ENCODE peak calls at places on chromosomes 3 and 15, in four cellular contexts. One of them, this sample, is unnamed.

GRCh38 chr15:77569647-77570186 is 63.0 kb downstream of the LINGO1 start:
- DNase-seq in hepatocyte: no peak
- DNase-seq in GM23338: no peak
- DNase-seq in neural progenitor cell: no peak
- DNase-seq in this sample: no peak

GRCh38 chr15:43905755-43906154 is 79.0 kb downstream of the WDR76 start:
- DNase-seq in hepatocyte: no peak
- DNase-seq in GM23338: no peak
- DNase-seq in neural progenitor cell: no peak
- DNase-seq in this sample: no peak

GRCh38 chr3:129836381-129837056 is 57.0 kb downstream of the TMCC1 start:
- DNase-seq in hepatocyte: no peak
- DNase-seq in GM23338: peak
- DNase-seq in neural progenitor cell: peak
- DNase-seq in this sample: no peak

GRCh38 chr3:18657858-18658820 is 233.0 kb upstream of the SATB1 start:
- DNase-seq in hepatocyte: peak
- DNase-seq in GM23338: no peak
- DNase-seq in neural progenitor cell: no peak
- DNase-seq in this sample: no peak

GRCh38 chr15:89051875-89052274 is 36.4 kb upstream of the ABHD2 start:
- DNase-seq in hepatocyte: no peak
- DNase-seq in GM23338: peak
- DNase-seq in neural progenitor cell: no peak
- DNase-seq in this sample: no peak

GRCh38 chr3:55746808-55747413 is 259.8 kb upstream of the WNT5A start:
- DNase-seq in hepatocyte: no peak
- DNase-seq in GM23338: no peak
- DNase-seq in neural progenitor cell: no peak
- DNase-seq in this sample: peak

GRCh38 chr3:46913644-46914043 is 36.1 kb downstream of the PTH1R start:
- DNase-seq in hepatocyte: peak
- DNase-seq in GM23338: no peak
- DNase-seq in neural progenitor cell: no peak
- DNase-seq in this sample: no peak

GRCh38 chr3:193010191-193010590 is 92.5 kb upstream of the MB21D2 start:
- DNase-seq in hepatocyte: no peak
- DNase-seq in GM23338: no peak
- DNase-seq in neural progenitor cell: no peak
- DNase-seq in this sample: no peak

GRCh38 chr3:195753609-195754008 is 32.8 kb downstream of the MUC20 start:
- DNase-seq in hepatocyte: no peak
- DNase-seq in GM23338: no peak
- DNase-seq in neural progenitor cell: no peak
- DNase-seq in this sample: no peak

GRCh38 chr15:75674366-75674765 is 26.7 kb downstream of the SNX33 start:
- DNase-seq in hepatocyte: no peak
- DNase-seq in GM23338: no peak
- DNase-seq in neural progenitor cell: no peak
- DNase-seq in this sample: no peak

GRCh38 chr3:23865595-23866396 is 51.0 kb downstream of the NKIRAS1 start:
- DNase-seq in hepatocyte: peak
- DNase-seq in GM23338: peak
- DNase-seq in neural progenitor cell: peak
- DNase-seq in this sample: peak

GRCh38 chr3:139434764-139435291 is 41.5 kb downstream of the RBP2 start:
- DNase-seq in hepatocyte: peak
- DNase-seq in GM23338: peak
- DNase-seq in neural progenitor cell: no peak
- DNase-seq in this sample: no peak

GRCh38 chr3:169661567-169662214 is 1.8 kb downstream of the MECOM start:
- DNase-seq in hepatocyte: peak
- DNase-seq in GM23338: peak
- DNase-seq in neural progenitor cell: peak
- DNase-seq in this sample: peak

GRCh38 chr3:155495387-155495786 is 201.9 kb upstream of the STRIT1 start:
- DNase-seq in hepatocyte: no peak
- DNase-seq in GM23338: no peak
- DNase-seq in neural progenitor cell: no peak
- DNase-seq in this sample: peak

GRCh38 chr15:69410290-69410874 is 3.8 kb upstream of the KIF23 start:
- DNase-seq in hepatocyte: no peak
- DNase-seq in GM23338: peak
- DNase-seq in neural progenitor cell: peak
- DNase-seq in this sample: peak

GRCh38 chr15:64443747-64444621 is 16.4 kb upstream of the ZNF609 start:
- DNase-seq in hepatocyte: peak
- DNase-seq in GM23338: no peak
- DNase-seq in neural progenitor cell: no peak
- DNase-seq in this sample: no peak

GRCh38 chr3:53153914-53154434 is 7.0 kb upstream of the PRKCD start:
- DNase-seq in hepatocyte: no peak
- DNase-seq in GM23338: no peak
- DNase-seq in neural progenitor cell: no peak
- DNase-seq in this sample: no peak

GRCh38 chr3:72962317-72962716 is 34.3 kb upstream of the PPP4R2 start:
- DNase-seq in hepatocyte: no peak
- DNase-seq in GM23338: no peak
- DNase-seq in neural progenitor cell: no peak
- DNase-seq in this sample: no peak

GRCh38 chr3:64685800-64686445 is 1.9 kb downstream of the ADAMTS9 start:
- DNase-seq in hepatocyte: peak
- DNase-seq in GM23338: peak
- DNase-seq in neural progenitor cell: peak
- DNase-seq in this sample: no peak

GRCh38 chr3:185272051-185272450 is 18.2 kb upstream of the EHHADH start:
- DNase-seq in hepatocyte: no peak
- DNase-seq in GM23338: no peak
- DNase-seq in neural progenitor cell: no peak
- DNase-seq in this sample: no peak

GRCh38 chr3:106673926-106674569 is 703.2 kb upstream of the CCDC54 start:
- DNase-seq in hepatocyte: no peak
- DNase-seq in GM23338: no peak
- DNase-seq in neural progenitor cell: no peak
- DNase-seq in this sample: no peak

GRCh38 chr15:74631408-74631807 is 15.8 kb downstream of the CLK3 start:
- DNase-seq in hepatocyte: no peak
- DNase-seq in GM23338: no peak
- DNase-seq in neural progenitor cell: no peak
- DNase-seq in this sample: no peak

GRCh38 chr15:57390583-57390982 is 14.3 kb downstream of the CGNL1 start:
- DNase-seq in hepatocyte: no peak
- DNase-seq in GM23338: no peak
- DNase-seq in neural progenitor cell: no peak
- DNase-seq in this sample: no peak

GRCh38 chr3:30162579-30162978 is 443.8 kb upstream of the TGFBR2 start:
- DNase-seq in hepatocyte: no peak
- DNase-seq in GM23338: no peak
- DNase-seq in neural progenitor cell: no peak
- DNase-seq in this sample: no peak

GRCh38 chr15:60396964-60397771 is 618 bp downstream of the ANXA2 start:
- DNase-seq in hepatocyte: peak
- DNase-seq in GM23338: peak
- DNase-seq in neural progenitor cell: peak
- DNase-seq in this sample: peak

GRCh38 chr3:28586325-28586724 is 237.7 kb upstream of the AZI2 start:
- DNase-seq in hepatocyte: no peak
- DNase-seq in GM23338: no peak
- DNase-seq in neural progenitor cell: no peak
- DNase-seq in this sample: no peak

GRCh38 chr3:49120096-49120437 is 556 bp downstream of the USP19 start:
- DNase-seq in hepatocyte: no peak
- DNase-seq in GM23338: peak
- DNase-seq in neural progenitor cell: no peak
- DNase-seq in this sample: peak

GRCh38 chr3:32226875-32227500 is 11.5 kb upstream of the CMTM8 start:
- DNase-seq in hepatocyte: no peak
- DNase-seq in GM23338: no peak
- DNase-seq in neural progenitor cell: no peak
- DNase-seq in this sample: no peak

GRCh38 chr3:146160233-146160963 is 586 bp downstream of the PLOD2 start:
- DNase-seq in hepatocyte: peak
- DNase-seq in GM23338: peak
- DNase-seq in neural progenitor cell: peak
- DNase-seq in this sample: no peak

GRCh38 chr15:75790631-75791336 is 52.5 kb upstream of the UBE2Q2 start:
- DNase-seq in hepatocyte: no peak
- DNase-seq in GM23338: no peak
- DNase-seq in neural progenitor cell: no peak
- DNase-seq in this sample: no peak

GRCh38 chr3:37712918-37713819 is 148.5 kb upstream of the CTDSPL start:
- DNase-seq in hepatocyte: no peak
- DNase-seq in GM23338: no peak
- DNase-seq in neural progenitor cell: peak
- DNase-seq in this sample: no peak

GRCh38 chr15:76763554-76763953 is 141.6 kb downstream of the SCAPER start:
- DNase-seq in hepatocyte: no peak
- DNase-seq in GM23338: no peak
- DNase-seq in neural progenitor cell: no peak
- DNase-seq in this sample: peak

GRCh38 chr15:89690276-89691218 is at the start of the genes PEX11A and WDR93:
- DNase-seq in hepatocyte: peak
- DNase-seq in GM23338: peak
- DNase-seq in neural progenitor cell: peak
- DNase-seq in this sample: peak

GRCh38 chr3:198113219-198114053 is 153.4 kb downstream of the LMLN start:
- DNase-seq in hepatocyte: no peak
- DNase-seq in GM23338: peak
- DNase-seq in neural progenitor cell: peak
- DNase-seq in this sample: no peak

GRCh38 chr3:50627407-50628051 is 10.6 kb downstream of the MAPKAPK3 start:
- DNase-seq in hepatocyte: no peak
- DNase-seq in GM23338: peak
- DNase-seq in neural progenitor cell: peak
- DNase-seq in this sample: no peak
- H2AFZ ChIP-seq in hepatocyte: no peak
- H2AFZ ChIP-seq in GM23338: no peak
- H2AFZ ChIP-seq in neural progenitor cell: no peak
- H2AFZ ChIP-seq in this sample: no peak

GRCh38 chr3:8458711-8459110 is 42.9 kb upstream of the LMCD1 start:
- DNase-seq in hepatocyte: no peak
- DNase-seq in GM23338: no peak
- DNase-seq in neural progenitor cell: no peak
- DNase-seq in this sample: no peak
- TF ChIP-seq EZH2phosphoT487 in hepatocyte: no peak
- TF ChIP-seq EZH2phosphoT487 in GM23338: no peak
- TF ChIP-seq EZH2phosphoT487 in neural progenitor cell: no peak
- TF ChIP-seq EZH2phosphoT487 in this sample: no peak

DNA sequence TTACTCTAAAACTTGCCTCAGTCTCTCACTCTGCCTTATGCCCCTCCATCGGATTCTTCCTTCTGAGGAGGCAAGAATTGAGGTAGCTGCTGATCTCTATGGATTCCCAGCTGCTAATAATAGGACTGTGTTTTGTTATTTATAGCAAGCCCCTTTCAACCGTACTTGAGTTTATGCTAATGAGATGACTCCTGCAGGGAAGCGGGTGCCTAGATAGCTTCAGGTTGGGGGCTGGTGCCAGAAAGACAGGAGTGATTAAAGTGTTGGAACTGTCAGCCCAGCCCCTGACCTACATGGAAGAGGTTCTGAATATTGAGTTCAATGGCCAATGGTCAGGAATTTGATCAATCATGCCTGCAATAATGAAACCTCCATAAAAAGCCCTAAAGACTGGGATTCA is 21.8 kb upstream of the LIMD1 start:
- DNase-seq in hepatocyte: no peak
- DNase-seq in GM23338: peak
- DNase-seq in neural progenitor cell: no peak
- DNase-seq in this sample: no peak
- H2AFZ ChIP-seq in hepatocyte: no peak
- H2AFZ ChIP-seq in GM23338: no peak
- H2AFZ ChIP-seq in neural progenitor cell: no peak
- H2AFZ ChIP-seq in this sample: no peak

GRCh38 chr3:15458212-15458780 is 30.9 kb downstream of the EAF1 start:
- DNase-seq in hepatocyte: no peak
- DNase-seq in GM23338: no peak
- DNase-seq in neural progenitor cell: no peak
- DNase-seq in this sample: no peak
- TF ChIP-seq EZH2phosphoT487 in hepatocyte: no peak
- TF ChIP-seq EZH2phosphoT487 in GM23338: no peak
- TF ChIP-seq EZH2phosphoT487 in neural progenitor cell: no peak
- TF ChIP-seq EZH2phosphoT487 in this sample: no peak

DNA sequence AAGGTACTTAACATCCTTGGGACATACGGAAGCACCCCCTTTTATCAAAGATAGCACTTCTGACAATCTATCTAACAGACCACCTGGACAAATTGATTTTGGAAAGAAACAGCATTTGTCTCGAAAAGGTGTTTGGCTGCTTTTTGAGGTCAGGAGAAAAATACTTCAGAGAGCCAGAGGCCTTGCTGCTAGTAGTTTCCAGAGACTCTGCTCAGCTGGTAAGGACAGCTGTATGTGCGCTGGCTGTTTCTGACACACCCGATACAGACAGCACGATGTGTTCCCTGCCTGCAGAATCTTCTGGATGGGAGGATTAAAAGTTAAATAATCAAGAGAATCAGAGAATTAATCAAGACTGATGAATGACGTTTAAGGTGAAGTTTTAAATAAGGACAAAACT is 15.6 kb upstream of the GYG1 start:
- DNase-seq in hepatocyte: no peak
- DNase-seq in GM23338: no peak
- DNase-seq in neural progenitor cell: no peak
- DNase-seq in this sample: no peak
- H2AFZ ChIP-seq in hepatocyte: no peak
- H2AFZ ChIP-seq in GM23338: no peak
- H2AFZ ChIP-seq in neural progenitor cell: no peak
- H2AFZ ChIP-seq in this sample: no peak

DNA sequence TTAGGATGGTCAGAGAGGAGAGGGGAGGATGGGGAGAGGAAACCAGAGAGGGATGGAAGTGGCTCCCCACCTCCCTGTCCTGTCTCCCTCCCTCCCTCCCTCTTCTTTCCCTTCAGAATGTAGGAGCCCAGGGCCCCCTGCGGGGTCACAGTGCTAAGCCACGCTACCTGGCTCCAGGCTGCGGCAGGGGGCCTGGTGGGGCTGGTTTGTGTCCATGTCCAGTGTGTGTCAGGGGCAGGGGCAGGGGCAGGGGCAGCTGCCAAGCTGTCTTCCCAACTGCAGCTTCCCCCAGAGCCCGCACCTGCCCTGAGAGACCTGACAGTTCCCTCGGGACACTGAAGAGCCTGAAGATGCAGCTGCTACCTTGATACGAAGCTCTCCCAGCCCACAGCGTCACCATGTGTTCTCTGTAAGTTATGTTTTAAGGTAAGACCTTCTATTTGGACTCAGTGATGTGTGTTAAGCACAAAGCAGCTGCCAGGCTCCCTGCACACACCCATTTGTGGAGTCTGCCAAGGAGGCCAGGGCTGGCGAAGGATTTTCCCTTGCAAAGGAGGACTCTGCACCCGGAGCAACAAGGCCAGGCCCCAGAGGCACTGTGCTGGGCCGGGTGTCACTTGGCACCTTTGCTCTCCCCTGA is 121.8 kb upstream of the SMAD3 start:
- DNase-seq in hepatocyte: no peak
- DNase-seq in GM23338: peak
- DNase-seq in neural progenitor cell: peak
- DNase-seq in this sample: peak
- TF ChIP-seq EZH2phosphoT487 in hepatocyte: no peak
- TF ChIP-seq EZH2phosphoT487 in GM23338: no peak
- TF ChIP-seq EZH2phosphoT487 in neural progenitor cell: no peak
- TF ChIP-seq EZH2phosphoT487 in this sample: no peak